ENCODE peak calls at places on chromosomes 3 and 15, in ten cellular contexts. One of them, this sample, is unnamed.

GRCh38 chr15:39127151-39127815 is 453.6 kb upstream of the THBS1 start:
- DNase-seq in MM.1S: no peak
- DNase-seq in psoas muscle: no peak
- DNase-seq in kidney: no peak
- DNase-seq in trophoblast cell: no peak
- DNase-seq in fibroblast of lung: peak
- DNase-seq in A549: no peak
- DNase-seq in AG10803: peak
- DNase-seq in AG04450: no peak
- DNase-seq in NB4: no peak
- DNase-seq in this sample: no peak

GRCh38 chr3:146464005-146464595 is 5.3 kb downstream of the PLSCR2 start:
- DNase-seq in MM.1S: no peak
- DNase-seq in psoas muscle: no peak
- DNase-seq in kidney: no peak
- DNase-seq in trophoblast cell: no peak
- DNase-seq in fibroblast of lung: peak
- DNase-seq in A549: no peak
- DNase-seq in AG10803: no peak
- DNase-seq in AG04450: no peak
- DNase-seq in NB4: no peak
- DNase-seq in this sample: no peak

GRCh38 chr15:78360426-78360825 is 20.3 kb downstream of the CRABP1 start:
- DNase-seq in MM.1S: no peak
- DNase-seq in psoas muscle: no peak
- DNase-seq in kidney: no peak
- DNase-seq in trophoblast cell: no peak
- DNase-seq in fibroblast of lung: no peak
- DNase-seq in A549: no peak
- DNase-seq in AG10803: peak
- DNase-seq in AG04450: no peak
- DNase-seq in NB4: no peak
- DNase-seq in this sample: no peak

GRCh38 chr3:124315215-124316033 is 323.5 kb upstream of the ROPN1 start:
- DNase-seq in MM.1S: no peak
- DNase-seq in psoas muscle: no peak
- DNase-seq in kidney: no peak
- DNase-seq in trophoblast cell: no peak
- DNase-seq in fibroblast of lung: peak
- DNase-seq in A549: peak
- DNase-seq in AG10803: peak
- DNase-seq in AG04450: no peak
- DNase-seq in NB4: peak
- DNase-seq in this sample: no peak

GRCh38 chr3:45166283-45166879 is 20.2 kb upstream of the CDCP1 start:
- DNase-seq in MM.1S: no peak
- DNase-seq in psoas muscle: no peak
- DNase-seq in kidney: no peak
- DNase-seq in trophoblast cell: no peak
- DNase-seq in fibroblast of lung: no peak
- DNase-seq in A549: no peak
- DNase-seq in AG10803: no peak
- DNase-seq in AG04450: no peak
- DNase-seq in NB4: no peak
- DNase-seq in this sample: no peak

GRCh38 chr3:47412842-47413520 is 32.2 kb downstream of the PTPN23 start:
- DNase-seq in MM.1S: no peak
- DNase-seq in psoas muscle: no peak
- DNase-seq in kidney: no peak
- DNase-seq in trophoblast cell: no peak
- DNase-seq in fibroblast of lung: no peak
- DNase-seq in A549: no peak
- DNase-seq in AG10803: no peak
- DNase-seq in AG04450: no peak
- DNase-seq in NB4: no peak
- DNase-seq in this sample: no peak

GRCh38 chr3:182036382-182036781 is 324.7 kb downstream of the SOX2 start:
- DNase-seq in MM.1S: no peak
- DNase-seq in psoas muscle: no peak
- DNase-seq in kidney: no peak
- DNase-seq in trophoblast cell: no peak
- DNase-seq in fibroblast of lung: no peak
- DNase-seq in A549: no peak
- DNase-seq in AG10803: no peak
- DNase-seq in AG04450: no peak
- DNase-seq in NB4: no peak
- DNase-seq in this sample: no peak

GRCh38 chr3:154898398-154898797 is 181.7 kb upstream of the MME start:
- DNase-seq in MM.1S: no peak
- DNase-seq in psoas muscle: no peak
- DNase-seq in kidney: no peak
- DNase-seq in trophoblast cell: no peak
- DNase-seq in fibroblast of lung: no peak
- DNase-seq in A549: no peak
- DNase-seq in AG10803: peak
- DNase-seq in AG04450: no peak
- DNase-seq in NB4: no peak
- DNase-seq in this sample: no peak

GRCh38 chr3:182234881-182235280 is 523.2 kb downstream of the SOX2 start:
- DNase-seq in MM.1S: no peak
- DNase-seq in psoas muscle: no peak
- DNase-seq in kidney: no peak
- DNase-seq in trophoblast cell: no peak
- DNase-seq in fibroblast of lung: peak
- DNase-seq in A549: no peak
- DNase-seq in AG10803: no peak
- DNase-seq in AG04450: no peak
- DNase-seq in NB4: no peak
- DNase-seq in this sample: no peak

GRCh38 chr15:50450678-50451077 is 26.5 kb downstream of the USP8 start:
- DNase-seq in MM.1S: no peak
- DNase-seq in psoas muscle: no peak
- DNase-seq in kidney: no peak
- DNase-seq in trophoblast cell: peak
- DNase-seq in fibroblast of lung: no peak
- DNase-seq in A549: no peak
- DNase-seq in AG10803: no peak
- DNase-seq in AG04450: no peak
- DNase-seq in NB4: no peak
- DNase-seq in this sample: no peak

GRCh38 chr3:183555541-183556081 is at the start of gene KLHL6:
- DNase-seq in MM.1S: peak
- DNase-seq in psoas muscle: peak
- DNase-seq in kidney: peak
- DNase-seq in trophoblast cell: peak
- DNase-seq in fibroblast of lung: no peak
- DNase-seq in A549: no peak
- DNase-seq in AG10803: no peak
- DNase-seq in AG04450: no peak
- DNase-seq in NB4: peak
- DNase-seq in this sample: no peak

GRCh38 chr3:102017784-102018183 is 168.5 kb downstream of the NFKBIZ start:
- DNase-seq in MM.1S: no peak
- DNase-seq in psoas muscle: no peak
- DNase-seq in kidney: no peak
- DNase-seq in trophoblast cell: no peak
- DNase-seq in fibroblast of lung: no peak
- DNase-seq in A549: no peak
- DNase-seq in AG10803: no peak
- DNase-seq in AG04450: no peak
- DNase-seq in NB4: no peak
- DNase-seq in this sample: no peak

GRCh38 chr15:63469984-63470383 is 34.4 kb upstream of the USP3 start:
- DNase-seq in MM.1S: no peak
- DNase-seq in psoas muscle: no peak
- DNase-seq in kidney: no peak
- DNase-seq in trophoblast cell: no peak
- DNase-seq in fibroblast of lung: no peak
- DNase-seq in A549: no peak
- DNase-seq in AG10803: no peak
- DNase-seq in AG04450: no peak
- DNase-seq in NB4: no peak
- DNase-seq in this sample: no peak

GRCh38 chr3:117128133-117128532 is 418.6 kb downstream of the TUSC7 start:
- DNase-seq in MM.1S: no peak
- DNase-seq in psoas muscle: no peak
- DNase-seq in kidney: no peak
- DNase-seq in trophoblast cell: no peak
- DNase-seq in fibroblast of lung: no peak
- DNase-seq in A549: no peak
- DNase-seq in AG10803: no peak
- DNase-seq in AG04450: no peak
- DNase-seq in NB4: no peak
- DNase-seq in this sample: no peak

GRCh38 chr3:48598323-48599076 is 3.4 kb upstream of the COL7A1 start:
- DNase-seq in MM.1S: no peak
- DNase-seq in psoas muscle: peak
- DNase-seq in kidney: no peak
- DNase-seq in trophoblast cell: peak
- DNase-seq in fibroblast of lung: peak
- DNase-seq in A549: peak
- DNase-seq in AG10803: peak
- DNase-seq in AG04450: peak
- DNase-seq in NB4: peak
- DNase-seq in this sample: peak

DNA sequence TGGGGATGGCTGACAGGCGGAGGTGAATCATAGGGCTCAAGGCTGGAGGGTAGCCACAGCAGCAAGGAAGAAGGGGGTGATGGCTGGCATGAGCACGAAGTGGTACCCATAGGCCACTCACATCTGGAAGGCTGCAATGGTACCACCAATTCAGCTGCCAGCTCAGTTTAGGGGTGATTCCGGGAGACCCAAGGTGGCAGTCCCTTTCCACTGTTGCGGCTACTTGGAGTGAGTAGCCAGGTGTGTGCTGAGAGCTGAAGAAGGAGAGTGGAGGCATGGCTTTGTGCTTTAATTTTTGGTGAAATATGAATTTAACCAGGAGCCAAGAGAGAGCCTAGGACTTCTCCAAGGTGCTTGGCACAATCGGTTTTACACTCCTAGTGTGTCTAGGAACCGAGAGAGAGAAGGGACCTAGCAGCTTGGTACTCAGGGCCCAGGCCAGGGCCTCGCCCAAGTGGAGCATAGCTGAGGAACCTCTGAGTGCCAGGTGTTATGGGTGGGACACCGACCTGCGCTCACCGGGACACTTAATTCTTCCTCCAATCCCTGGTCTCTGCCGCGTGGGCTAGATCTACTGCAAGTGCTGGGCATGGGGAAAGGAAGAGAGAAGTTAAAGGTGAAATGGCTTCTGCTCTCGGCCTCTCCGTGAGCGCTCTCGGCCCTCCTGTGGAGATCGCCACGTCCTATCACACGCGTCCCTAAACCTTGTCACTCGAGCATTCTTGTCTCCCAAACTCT is 32.2 kb upstream of the POLG start:
- DNase-seq in MM.1S: no peak
- DNase-seq in psoas muscle: no peak
- DNase-seq in kidney: no peak
- DNase-seq in trophoblast cell: no peak
- DNase-seq in fibroblast of lung: no peak
- DNase-seq in A549: no peak
- DNase-seq in AG10803: no peak
- DNase-seq in AG04450: no peak
- DNase-seq in NB4: no peak
- DNase-seq in this sample: no peak
- H3K4me3 ChIP-seq in MM.1S: no peak
- H3K4me3 ChIP-seq in psoas muscle: no peak
- H3K4me3 ChIP-seq in kidney: no peak
- H3K4me3 ChIP-seq in trophoblast cell: no peak
- H3K4me3 ChIP-seq in fibroblast of lung: no peak
- H3K4me3 ChIP-seq in A549: peak
- H3K4me3 ChIP-seq in AG10803: no peak
- H3K4me3 ChIP-seq in AG04450: no peak
- H3K4me3 ChIP-seq in NB4: no peak
- H3K4me3 ChIP-seq in this sample: no peak

GRCh38 chr3:163476179-163476578 is 1602.1 kb downstream of the SI start:
- DNase-seq in MM.1S: no peak
- DNase-seq in psoas muscle: no peak
- DNase-seq in kidney: no peak
- DNase-seq in trophoblast cell: no peak
- DNase-seq in fibroblast of lung: no peak
- DNase-seq in A549: no peak
- DNase-seq in AG10803: no peak
- DNase-seq in AG04450: no peak
- DNase-seq in NB4: peak
- DNase-seq in this sample: no peak
- H3K4me3 ChIP-seq in MM.1S: no peak
- H3K4me3 ChIP-seq in psoas muscle: no peak
- H3K4me3 ChIP-seq in kidney: no peak
- H3K4me3 ChIP-seq in trophoblast cell: no peak
- H3K4me3 ChIP-seq in fibroblast of lung: no peak
- H3K4me3 ChIP-seq in A549: no peak
- H3K4me3 ChIP-seq in AG10803: no peak
- H3K4me3 ChIP-seq in AG04450: no peak
- H3K4me3 ChIP-seq in NB4: no peak
- H3K4me3 ChIP-seq in this sample: no peak

DNA sequence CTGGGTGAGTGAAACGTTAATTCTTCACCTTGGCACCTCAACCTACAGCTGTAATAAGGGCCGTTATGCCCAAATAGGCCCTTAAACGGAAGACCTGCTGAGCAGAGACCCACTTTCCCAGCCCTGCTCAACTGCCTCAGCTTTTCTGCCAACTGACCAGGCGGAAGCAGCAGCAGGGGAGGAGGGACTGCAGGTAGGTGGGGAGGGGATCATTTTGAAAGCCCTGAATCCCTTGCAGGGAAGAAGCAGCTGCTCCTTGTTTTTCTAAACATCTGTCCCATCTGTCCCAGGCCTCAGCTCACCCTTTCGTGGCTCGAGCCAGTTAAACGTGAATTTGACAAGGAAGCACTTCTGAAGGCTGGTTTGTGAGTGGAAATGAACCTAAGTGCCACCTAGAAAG is 979 bp upstream of the CMC1 start:
- DNase-seq in MM.1S: no peak
- DNase-seq in psoas muscle: no peak
- DNase-seq in kidney: peak
- DNase-seq in trophoblast cell: no peak
- DNase-seq in fibroblast of lung: no peak
- DNase-seq in A549: no peak
- DNase-seq in AG10803: no peak
- DNase-seq in AG04450: no peak
- DNase-seq in NB4: peak
- DNase-seq in this sample: no peak
- H3K4me3 ChIP-seq in MM.1S: no peak
- H3K4me3 ChIP-seq in psoas muscle: peak
- H3K4me3 ChIP-seq in kidney: peak
- H3K4me3 ChIP-seq in trophoblast cell: no peak
- H3K4me3 ChIP-seq in fibroblast of lung: peak
- H3K4me3 ChIP-seq in A549: no peak
- H3K4me3 ChIP-seq in AG10803: no peak
- H3K4me3 ChIP-seq in AG04450: no peak
- H3K4me3 ChIP-seq in NB4: peak
- H3K4me3 ChIP-seq in this sample: no peak

DNA sequence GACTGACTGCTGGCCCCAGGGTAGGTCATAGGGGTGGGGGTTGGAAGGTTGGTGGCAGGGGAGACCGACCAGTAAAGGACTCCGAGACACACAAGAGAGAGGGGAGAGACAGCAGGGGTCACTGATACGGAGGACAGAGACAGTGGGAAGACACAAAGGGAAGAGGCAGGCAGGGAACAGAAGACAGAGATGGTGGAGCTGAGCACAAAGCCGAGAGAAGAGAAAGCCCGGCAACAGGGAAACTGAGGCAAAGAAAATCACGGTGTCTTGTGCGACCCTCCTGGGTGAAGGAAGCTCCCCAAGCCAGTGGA is 502 bp downstream of the RASL12 start:
- DNase-seq in MM.1S: no peak
- DNase-seq in psoas muscle: no peak
- DNase-seq in kidney: no peak
- DNase-seq in trophoblast cell: no peak
- DNase-seq in fibroblast of lung: no peak
- DNase-seq in A549: no peak
- DNase-seq in AG10803: no peak
- DNase-seq in AG04450: no peak
- DNase-seq in NB4: no peak
- DNase-seq in this sample: no peak
- H3K4me3 ChIP-seq in MM.1S: no peak
- H3K4me3 ChIP-seq in psoas muscle: peak
- H3K4me3 ChIP-seq in kidney: peak
- H3K4me3 ChIP-seq in trophoblast cell: peak
- H3K4me3 ChIP-seq in fibroblast of lung: peak
- H3K4me3 ChIP-seq in A549: no peak
- H3K4me3 ChIP-seq in AG10803: no peak
- H3K4me3 ChIP-seq in AG04450: peak
- H3K4me3 ChIP-seq in NB4: no peak
- H3K4me3 ChIP-seq in this sample: peak

This sample was measured in lower leg skin.